ENCODE peak calls at places on chromosomes 11 and 22, in nine cellular contexts. U, M, O, D, N, K, S, G and V are unnamed samples.
A peak's percentile ranks its signal among the peaks of the same experiment; 100 is the strongest.

GRCh38 chr11:46858920-46859531 is 12.9 kb upstream of the CKAP5 start:
- DNase-seq in U (no peak), O (no peak), M (no peak), S (no peak), D (no peak), N (no peak), K (no peak), G (no peak), V (no peak)

GRCh38 chr11:102555091-102555490 is 24.5 kb upstream of the MMP7 start:
- DNase-seq in N (no peak), K (no peak), S (no peak), G (no peak), D (no peak), M (no peak), O (no peak), U (no peak), V (no peak)

GRCh38 chr22:49097966-49098365 is 729.7 kb downstream of the BRD1 start:
- DNase-seq in D (peak; percentile 12), U (no peak), K (no peak), S (no peak), N (no peak), M (no peak), O (no peak), G (no peak), V (no peak)

GRCh38 chr11:63917685-63918523 is 940 bp upstream of the RCOR2 start:
- DNase-seq in G (peak; percentile 51), U (peak; percentile 66), S (peak; percentile 39), D (no peak), O (peak; percentile 67), N (peak; percentile 62), K (no peak), M (peak; percentile 70), V (no peak)

GRCh38 chr22:46580940-46581579 is 39.1 kb upstream of the GRAMD4 start:
- DNase-seq in U (no peak), K (no peak), S (no peak), D (no peak), N (no peak), O (no peak), G (no peak), M (no peak), V (no peak)

GRCh38 chr11:29022676-29023075 is 914.5 kb downstream of the METTL15 start:
- DNase-seq in N (no peak), U (no peak), S (no peak), M (no peak), G (peak; percentile 22), K (no peak), D (no peak), O (no peak), V (no peak)

GRCh38 chr11:128497057-128497957 is 90.1 kb downstream of the ETS1 start:
- DNase-seq in N (peak; percentile 47), K (no peak), G (peak; percentile 99), O (no peak), D (no peak), M (peak; percentile 39), U (no peak), S (no peak), V (peak; percentile 95)

GRCh38 chr22:25368271-25368670 is 148.8 kb downstream of the CRYBB2 start:
- DNase-seq in O (no peak), N (no peak), M (no peak), D (no peak), K (no peak), S (no peak), G (peak; percentile 72), U (no peak), V (peak; percentile 40)

GRCh38 chr22:24429411-24430365 is 2.3 kb downstream of the ADORA2A start:
- DNase-seq in K (no peak), G (peak; percentile 39), N (no peak), M (peak; percentile 81), S (no peak), O (peak; percentile 43), U (peak; percentile 38), D (peak; percentile 84), V (peak; percentile 30)

GRCh38 chr11:85115798-85116197 is 511.3 kb downstream of the DLG2 start:
- DNase-seq in D (no peak), G (no peak), U (no peak), K (no peak), N (no peak), S (no peak), M (no peak), O (no peak), V (no peak)

GRCh38 chr11:17600316-17601205 is 53.5 kb downstream of the OTOG start:
- DNase-seq in G (no peak), S (peak; percentile 9), K (no peak), O (no peak), N (no peak), M (no peak), D (no peak), U (no peak), V (no peak)

GRCh38 chr11:62501432-62501891 is 45.1 kb downstream of the AHNAK start:
- DNase-seq in N (no peak), U (no peak), D (no peak), M (no peak), S (no peak), G (no peak), K (no peak), O (peak; percentile 20), V (no peak)

GRCh38 chr22:29308791-29309262 is 2.4 kb downstream of the GAS2L1 start:
- DNase-seq in N (no peak), G (peak; percentile 34), D (no peak), O (no peak), M (peak; percentile 50), U (no peak), S (no peak), K (no peak), V (no peak)

GRCh38 chr22:41848468-41848867 is 15.6 kb downstream of the SREBF2 start:
- DNase-seq in D (peak; percentile 90), O (no peak), G (peak; percentile 43), N (no peak), K (no peak), M (no peak), U (no peak), S (no peak), V (no peak)

GRCh38 chr11:67638535-67639437 is 777 bp downstream of the TBX10 start:
- DNase-seq in U (no peak), D (peak; percentile 39), O (no peak), M (no peak), N (no peak), S (no peak), K (no peak), G (no peak), V (no peak)

GRCh38 chr11:67639438-67639859 is at the start of gene TBX10:
- DNase-seq in D (no peak), S (no peak), K (no peak), O (no peak), M (no peak), U (no peak), N (no peak), G (no peak), V (no peak)

GRCh38 chr11:67641302-67642147 is 2.0 kb upstream of the TBX10 start:
- DNase-seq in N (no peak), K (no peak), D (no peak), O (no peak), U (no peak), G (no peak), S (no peak), M (no peak), V (no peak)

GRCh38 chr11:67640758-67641113 is 1.2 kb upstream of the TBX10 start:
- DNase-seq in S (no peak), N (no peak), O (no peak), G (no peak), K (no peak), U (no peak), M (no peak), D (no peak), V (no peak)

GRCh38 chr11:67640021-67640757 is 626 bp upstream of the TBX10 start:
- DNase-seq in M (peak; percentile 81), N (peak; percentile 77), U (peak; percentile 73), G (peak; percentile 58), D (peak; percentile 62), S (peak; percentile 70), K (no peak), O (peak; percentile 81), V (peak; percentile 28)
- TF ChIP-seq CTCF in M (peak; percentile 76), N (peak; percentile 61), U (peak; percentile 71), G (peak; percentile 75), D (peak; percentile 71), S (peak; percentile 63), K (peak; percentile 71), O (peak; percentile 69), V (peak; percentile 81)

GRCh38 chr22:38826801-38827200 is 17.0 kb downstream of the NPTXR start:
- DNase-seq in U (no peak), G (no peak), N (no peak), M (no peak), D (no peak), O (no peak), K (no peak), S (no peak), V (no peak)

GRCh38 chr22:38826386-38826785 is 17.4 kb downstream of the NPTXR start:
- DNase-seq in N (no peak), U (no peak), O (no peak), G (no peak), K (no peak), S (no peak), M (no peak), D (no peak), V (no peak)

GRCh38 chr22:38823076-38823475 is 20.8 kb downstream of the NPTXR start:
- DNase-seq in M (no peak), D (no peak), S (no peak), N (no peak), O (no peak), U (no peak), K (no peak), G (no peak), V (no peak)

GRCh38 chr22:38823637-38824036 is 20.2 kb downstream of the NPTXR start:
- DNase-seq in K (no peak), M (no peak), D (no peak), N (no peak), U (no peak), G (no peak), O (no peak), S (no peak), V (no peak)

GRCh38 chr22:38824587-38824986 is 19.2 kb downstream of the NPTXR start:
- DNase-seq in S (no peak), K (peak; percentile 77), U (peak; percentile 87), O (peak; percentile 90), D (no peak), N (peak; percentile 31), G (peak; percentile 79), M (peak; percentile 77), V (peak; percentile 70)
- TF ChIP-seq CTCF in S (no peak), K (peak; percentile 62), U (peak; percentile 56), O (peak; percentile 62), D (peak; percentile 28), N (no peak), G (peak; percentile 76), M (no peak), V (peak; percentile 62)

GRCh38 chr11:61460474-61460881 is 30.6 kb downstream of the SDHAF2 start:
- DNase-seq in K (no peak), N (no peak), G (peak; percentile 86), D (no peak), M (no peak), S (no peak), O (no peak), U (no peak), V (no peak)

GRCh38 chr11:61460986-61461385 is 31.1 kb downstream of the SDHAF2 start:
- DNase-seq in S (no peak), D (no peak), N (no peak), U (no peak), O (no peak), K (no peak), G (no peak), M (no peak), V (no peak)
- TF ChIP-seq CTCF in S (no peak), D (no peak), N (no peak), U (no peak), O (no peak), K (no peak), G (no peak), M (no peak), V (no peak)

GRCh38 chr11:111373590-111373989 is 5.5 kb downstream of the POU2AF1 start:
- DNase-seq in S (no peak), K (no peak), N (no peak), G (no peak), M (no peak), O (no peak), D (no peak), U (no peak), V (no peak)
- TF ChIP-seq CTCF in S (no peak), K (no peak), N (no peak), G (no peak), M (no peak), O (no peak), D (no peak), U (no peak), V (no peak)